ENCODE peak calls at places on chromosome 1, in ten cellular contexts. A, Q, Z, E, M, G, U, X, D and C are unnamed samples.

GRCh38 chr1:41371630-41372599 is 10.7 kb downstream of the FOXO6 start:
- DNase-seq in A (no peak), Q (no peak), Z (no peak), E (peak), M (no peak), G (no peak), U (no peak), X (peak), D (no peak), C (no peak)

GRCh38 chr1:200478239-200478623 is 68.4 kb upstream of the ZNF281 start:
- DNase-seq in A (no peak), Q (no peak), Z (no peak), E (no peak), M (peak), G (no peak), U (no peak), X (no peak), D (no peak), C (no peak)

GRCh38 chr1:11927866-11928592 is 1.8 kb upstream of the KIAA2013 start:
- DNase-seq in A (no peak), Q (no peak), Z (no peak), E (no peak), M (peak), G (no peak), U (peak), X (no peak), D (no peak), C (no peak)

GRCh38 chr1:175862418-175862817 is 119.0 kb upstream of the TNR start:
- DNase-seq in A (no peak), Q (no peak), Z (no peak), E (no peak), M (no peak), G (no peak), U (no peak), X (no peak), D (no peak), C (no peak)

GRCh38 chr1:91402023-91402422 is 2.6 kb downstream of the HFM1 start:
- DNase-seq in A (no peak), Q (no peak), Z (peak), E (peak), M (peak), G (no peak), U (peak), X (no peak), D (no peak), C (peak)

GRCh38 chr1:206923009-206923960 is 1.5 kb upstream of the FCMR start:
- DNase-seq in A (no peak), Q (peak), Z (peak), E (no peak), M (no peak), G (no peak), U (no peak), X (peak), D (no peak), C (no peak)

GRCh38 chr1:6247651-6248050 is 3.7 kb downstream of the HES3 start:
- DNase-seq in A (no peak), Q (no peak), Z (no peak), E (no peak), M (no peak), G (no peak), U (no peak), X (no peak), D (no peak), C (no peak)

GRCh38 chr1:85992756-85993155 is 163.8 kb downstream of the COL24A1 start:
- DNase-seq in A (no peak), Q (no peak), Z (peak), E (no peak), M (peak), G (no peak), U (peak), X (no peak), D (no peak), C (no peak)

GRCh38 chr1:161816201-161816600 is 50.1 kb downstream of the ATF6 start:
- DNase-seq in A (no peak), Q (no peak), Z (no peak), E (no peak), M (no peak), G (no peak), U (no peak), X (no peak), D (no peak), C (no peak)

GRCh38 chr1:154742586-154742985 is 127.5 kb downstream of the KCNN3 start:
- DNase-seq in A (no peak), Q (no peak), Z (no peak), E (no peak), M (no peak), G (no peak), U (no peak), X (no peak), D (no peak), C (no peak)

GRCh38 chr1:49016030-49016991 is 239.6 kb upstream of the BEND5 start:
- DNase-seq in A (no peak), Q (no peak), Z (no peak), E (no peak), M (no peak), G (no peak), U (no peak), X (no peak), D (no peak), C (no peak)